ENCODE peak calls at places on chromosomes 4 and X, in nine cellular contexts. One of them, this sample, is unnamed.
A peak's percentile ranks its signal among the peaks of the same experiment; 100 is the strongest.

GRCh38 chr4:120869511-120870278 is 52.8 kb downstream of the PRDM5 start:
- DNase-seq in GM20000: no peak
- DNase-seq in left colon: no peak
- DNase-seq in NCI-H82: no peak
- DNase-seq in GM13977: no peak
- DNase-seq in activated T-helper 2 cell treated with anti-CD3 and anti-CD28 coated beads, Interferon-gamma antibody, Interleukin-2, Interleukin-4, amounts not matched to agents 10 μg/mL and 5 μg/mL and 100 μg/mL, durations not matched to agents 14 hours and 24 hours and 36 hours: no peak
- DNase-seq in frontal cortex: no peak
- DNase-seq in astrocyte of the cerebellum: no peak
- DNase-seq in HT1080: no peak
- DNase-seq in this sample: peak; percentile 21

GRCh38 chr4:65671402-65671801 is 1.1 kb upstream of the EPHA5 start:
- DNase-seq in GM20000: no peak
- DNase-seq in left colon: no peak
- DNase-seq in NCI-H82: no peak
- DNase-seq in GM13977: no peak
- DNase-seq in activated T-helper 2 cell treated with anti-CD3 and anti-CD28 coated beads, Interferon-gamma antibody, Interleukin-2, Interleukin-4, amounts not matched to agents 10 μg/mL and 5 μg/mL and 100 μg/mL, durations not matched to agents 14 hours and 24 hours and 36 hours: no peak
- DNase-seq in frontal cortex: no peak
- DNase-seq in astrocyte of the cerebellum: no peak
- DNase-seq in HT1080: no peak
- DNase-seq in this sample: no peak

GRCh38 chrX:120749141-120749846 is 119.4 kb upstream of the C1GALT1C1 start:
- DNase-seq in GM20000: no peak
- DNase-seq in left colon: no peak
- DNase-seq in NCI-H82: no peak
- DNase-seq in GM13977: no peak
- DNase-seq in activated T-helper 2 cell treated with anti-CD3 and anti-CD28 coated beads, Interferon-gamma antibody, Interleukin-2, Interleukin-4, amounts not matched to agents 10 μg/mL and 5 μg/mL and 100 μg/mL, durations not matched to agents 14 hours and 24 hours and 36 hours: no peak
- DNase-seq in frontal cortex: no peak
- DNase-seq in astrocyte of the cerebellum: no peak
- DNase-seq in HT1080: no peak
- DNase-seq in this sample: peak; percentile 71

GRCh38 chrX:79161655-79162054 is 17.2 kb downstream of the GPR174 start:
- DNase-seq in GM20000: no peak
- DNase-seq in left colon: no peak
- DNase-seq in NCI-H82: no peak
- DNase-seq in GM13977: peak; percentile 11
- DNase-seq in activated T-helper 2 cell treated with anti-CD3 and anti-CD28 coated beads, Interferon-gamma antibody, Interleukin-2, Interleukin-4, amounts not matched to agents 10 μg/mL and 5 μg/mL and 100 μg/mL, durations not matched to agents 14 hours and 24 hours and 36 hours: peak; percentile 43
- DNase-seq in frontal cortex: no peak
- DNase-seq in astrocyte of the cerebellum: no peak
- DNase-seq in HT1080: peak; percentile 3
- DNase-seq in this sample: no peak

GRCh38 chrX:107825698-107826285 is at the start of gene MID2:
- DNase-seq in GM20000: peak; percentile 11
- DNase-seq in left colon: peak; percentile 67
- DNase-seq in NCI-H82: peak; percentile 28
- DNase-seq in GM13977: peak; percentile 16
- DNase-seq in activated T-helper 2 cell treated with anti-CD3 and anti-CD28 coated beads, Interferon-gamma antibody, Interleukin-2, Interleukin-4, amounts not matched to agents 10 μg/mL and 5 μg/mL and 100 μg/mL, durations not matched to agents 14 hours and 24 hours and 36 hours: peak; percentile 21
- DNase-seq in frontal cortex: peak; percentile 8
- DNase-seq in astrocyte of the cerebellum: no peak
- DNase-seq in HT1080: peak; percentile 34
- DNase-seq in this sample: peak; percentile 88

GRCh38 chr4:5365071-5366008 is 314.1 kb downstream of the STK32B start:
- DNase-seq in GM20000: no peak
- DNase-seq in left colon: no peak
- DNase-seq in NCI-H82: no peak
- DNase-seq in GM13977: no peak
- DNase-seq in activated T-helper 2 cell treated with anti-CD3 and anti-CD28 coated beads, Interferon-gamma antibody, Interleukin-2, Interleukin-4, amounts not matched to agents 10 μg/mL and 5 μg/mL and 100 μg/mL, durations not matched to agents 14 hours and 24 hours and 36 hours: no peak
- DNase-seq in frontal cortex: no peak
- DNase-seq in astrocyte of the cerebellum: no peak
- DNase-seq in HT1080: peak; percentile 81
- DNase-seq in this sample: no peak

GRCh38 chr4:11426716-11427115 is 2.0 kb downstream of the HS3ST1 start:
- DNase-seq in GM20000: no peak
- DNase-seq in left colon: no peak
- DNase-seq in NCI-H82: no peak
- DNase-seq in GM13977: no peak
- DNase-seq in activated T-helper 2 cell treated with anti-CD3 and anti-CD28 coated beads, Interferon-gamma antibody, Interleukin-2, Interleukin-4, amounts not matched to agents 10 μg/mL and 5 μg/mL and 100 μg/mL, durations not matched to agents 14 hours and 24 hours and 36 hours: no peak
- DNase-seq in frontal cortex: peak; percentile 16
- DNase-seq in astrocyte of the cerebellum: no peak
- DNase-seq in HT1080: no peak
- DNase-seq in this sample: peak; percentile 20

GRCh38 chrX:140433582-140433981 is 71.3 kb downstream of the SOX3 start:
- DNase-seq in GM20000: no peak
- DNase-seq in left colon: no peak
- DNase-seq in NCI-H82: no peak
- DNase-seq in GM13977: no peak
- DNase-seq in activated T-helper 2 cell treated with anti-CD3 and anti-CD28 coated beads, Interferon-gamma antibody, Interleukin-2, Interleukin-4, amounts not matched to agents 10 μg/mL and 5 μg/mL and 100 μg/mL, durations not matched to agents 14 hours and 24 hours and 36 hours: no peak
- DNase-seq in frontal cortex: no peak
- DNase-seq in astrocyte of the cerebellum: no peak
- DNase-seq in HT1080: no peak
- DNase-seq in this sample: no peak

GRCh38 chrX:136586386-136586785 is 54.4 kb downstream of the VGLL1 start:
- DNase-seq in GM20000: no peak
- DNase-seq in left colon: no peak
- DNase-seq in NCI-H82: no peak
- DNase-seq in GM13977: no peak
- DNase-seq in activated T-helper 2 cell treated with anti-CD3 and anti-CD28 coated beads, Interferon-gamma antibody, Interleukin-2, Interleukin-4, amounts not matched to agents 10 μg/mL and 5 μg/mL and 100 μg/mL, durations not matched to agents 14 hours and 24 hours and 36 hours: no peak
- DNase-seq in frontal cortex: no peak
- DNase-seq in astrocyte of the cerebellum: peak; percentile 33
- DNase-seq in HT1080: peak; percentile 53
- DNase-seq in this sample: no peak

GRCh38 chr4:25792200-25792791 is 70.5 kb downstream of the SEL1L3 start:
- DNase-seq in GM20000: no peak
- DNase-seq in left colon: peak; percentile 38
- DNase-seq in NCI-H82: peak; percentile 55
- DNase-seq in GM13977: no peak
- DNase-seq in activated T-helper 2 cell treated with anti-CD3 and anti-CD28 coated beads, Interferon-gamma antibody, Interleukin-2, Interleukin-4, amounts not matched to agents 10 μg/mL and 5 μg/mL and 100 μg/mL, durations not matched to agents 14 hours and 24 hours and 36 hours: no peak
- DNase-seq in frontal cortex: no peak
- DNase-seq in astrocyte of the cerebellum: no peak
- DNase-seq in HT1080: no peak
- DNase-seq in this sample: peak; percentile 24

GRCh38 chr4:11467931-11468330 is 39.2 kb upstream of the HS3ST1 start:
- DNase-seq in GM20000: no peak
- DNase-seq in left colon: no peak
- DNase-seq in NCI-H82: no peak
- DNase-seq in GM13977: no peak
- DNase-seq in activated T-helper 2 cell treated with anti-CD3 and anti-CD28 coated beads, Interferon-gamma antibody, Interleukin-2, Interleukin-4, amounts not matched to agents 10 μg/mL and 5 μg/mL and 100 μg/mL, durations not matched to agents 14 hours and 24 hours and 36 hours: no peak
- DNase-seq in frontal cortex: no peak
- DNase-seq in astrocyte of the cerebellum: no peak
- DNase-seq in HT1080: no peak
- DNase-seq in this sample: no peak

GRCh38 chr4:4647041-4647440 is 105.2 kb upstream of the STX18 start:
- DNase-seq in GM20000: no peak
- DNase-seq in left colon: no peak
- DNase-seq in NCI-H82: no peak
- DNase-seq in GM13977: no peak
- DNase-seq in activated T-helper 2 cell treated with anti-CD3 and anti-CD28 coated beads, Interferon-gamma antibody, Interleukin-2, Interleukin-4, amounts not matched to agents 10 μg/mL and 5 μg/mL and 100 μg/mL, durations not matched to agents 14 hours and 24 hours and 36 hours: no peak
- DNase-seq in frontal cortex: no peak
- DNase-seq in astrocyte of the cerebellum: no peak
- DNase-seq in HT1080: peak; percentile 60
- DNase-seq in this sample: no peak

This sample was measured in left kidney.